ENCODE peak calls at places on chromosomes 2 and 18, in five cellular contexts. W is NT2/D1, V is HepG2, Q is H1, Z is GM12878. X is an unnamed sample.

GRCh38 chr18:79933765-79934164 is 17.7 kb downstream of the SLC66A2 start:
- DNase-seq in V (peak; percentile 81), W (no peak), Q (peak; percentile 19), Z (no peak), X (no peak)

GRCh38 chr2:157919181-157919580 is 43.1 kb upstream of the ACVR1 start:
- DNase-seq in Z (no peak), W (no peak), Q (no peak), V (no peak), X (no peak)

GRCh38 chr2:23280401-23280800 is 104.6 kb upstream of the KLHL29 start:
- DNase-seq in Q (no peak), W (no peak), V (no peak), Z (no peak), X (no peak)

GRCh38 chr2:72367530-72368225 is 220.0 kb upstream of the CYP26B1 start:
- DNase-seq in Z (no peak), W (no peak), Q (no peak), V (peak; percentile 76), X (peak; percentile 12)

GRCh38 chr18:75489493-75490190 is 62.1 kb upstream of the SMIM21 start:
- DNase-seq in Z (no peak), W (no peak), Q (no peak), V (peak; percentile 7), X (no peak)

GRCh38 chr2:16166327-16166981 is 226.1 kb downstream of the MYCN start:
- DNase-seq in Z (no peak), W (peak; percentile 92), V (no peak), Q (peak; percentile 62), X (no peak)

GRCh38 chr2:128557841-128558241 is 239.2 kb upstream of the HS6ST1 start:
- DNase-seq in V (no peak), Q (no peak), W (no peak), Z (no peak), X (no peak)

GRCh38 chr2:55901941-55902340 is 21.6 kb downstream of the EFEMP1 start:
- DNase-seq in Q (no peak), Z (no peak), W (no peak), V (no peak), X (no peak)

GRCh38 chr2:148817210-148817708 is 57.8 kb upstream of the KIF5C start:
- DNase-seq in Q (peak; percentile 44), V (no peak), W (no peak), Z (no peak), X (no peak)

GRCh38 chr2:39530423-39530866 is 93.4 kb upstream of the MAP4K3 start:
- DNase-seq in V (no peak), Z (no peak), W (no peak), Q (no peak), X (no peak)

GRCh38 chr18:36662000-36662399 is 166.8 kb downstream of the TPGS2 start:
- DNase-seq in W (peak; percentile 5), Z (no peak), Q (no peak), V (no peak), X (no peak)

GRCh38 chr18:58847383-58848071 is 17.1 kb upstream of the ZNF532 start:
- DNase-seq in V (no peak), W (peak; percentile 90), Q (peak; percentile 94), Z (no peak), X (no peak)

DNA sequence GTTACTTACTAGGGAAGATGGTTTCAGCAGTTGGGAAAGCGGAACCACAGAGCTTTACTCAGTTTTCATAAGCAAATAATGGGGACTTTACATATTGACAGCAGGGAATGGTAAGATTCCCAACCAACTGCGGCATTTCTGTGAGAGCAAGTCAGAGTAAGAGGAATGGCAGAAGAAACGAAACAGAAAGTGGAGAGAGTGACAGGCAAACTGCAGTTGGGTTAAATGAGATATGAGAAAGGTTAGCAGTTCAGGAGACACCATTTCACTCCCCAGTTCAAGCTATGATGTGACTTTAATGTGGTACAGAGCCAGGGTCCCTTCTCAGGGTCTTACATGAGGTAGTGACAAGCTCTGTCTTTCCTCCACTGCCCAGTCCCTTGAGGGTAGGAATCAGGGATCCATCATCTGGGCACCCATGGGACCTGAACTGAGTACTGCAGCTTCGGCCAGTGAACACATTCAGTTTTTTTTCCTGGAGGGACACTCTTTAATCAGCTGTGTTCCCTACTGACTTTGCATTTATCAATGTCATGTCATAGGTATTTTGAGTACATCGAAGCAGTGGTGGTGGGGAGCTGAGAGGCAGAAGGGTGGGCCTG is 33.0 kb upstream of the GREB1 start:
- DNase-seq in Z (peak; percentile 45), W (no peak), V (no peak), Q (no peak), X (no peak)
- TF ChIP-seq SUZ12 in Z (no peak), W (no peak), V (no peak), Q (no peak), X (no peak)

GRCh38 chr2:28442328-28442727 is 49.7 kb downstream of the FOSL2 start:
- DNase-seq in V (no peak), W (no peak), Q (no peak), Z (no peak), X (no peak)
- TF ChIP-seq SUZ12 in V (no peak), W (no peak), Q (no peak), Z (no peak), X (no peak)

DNA sequence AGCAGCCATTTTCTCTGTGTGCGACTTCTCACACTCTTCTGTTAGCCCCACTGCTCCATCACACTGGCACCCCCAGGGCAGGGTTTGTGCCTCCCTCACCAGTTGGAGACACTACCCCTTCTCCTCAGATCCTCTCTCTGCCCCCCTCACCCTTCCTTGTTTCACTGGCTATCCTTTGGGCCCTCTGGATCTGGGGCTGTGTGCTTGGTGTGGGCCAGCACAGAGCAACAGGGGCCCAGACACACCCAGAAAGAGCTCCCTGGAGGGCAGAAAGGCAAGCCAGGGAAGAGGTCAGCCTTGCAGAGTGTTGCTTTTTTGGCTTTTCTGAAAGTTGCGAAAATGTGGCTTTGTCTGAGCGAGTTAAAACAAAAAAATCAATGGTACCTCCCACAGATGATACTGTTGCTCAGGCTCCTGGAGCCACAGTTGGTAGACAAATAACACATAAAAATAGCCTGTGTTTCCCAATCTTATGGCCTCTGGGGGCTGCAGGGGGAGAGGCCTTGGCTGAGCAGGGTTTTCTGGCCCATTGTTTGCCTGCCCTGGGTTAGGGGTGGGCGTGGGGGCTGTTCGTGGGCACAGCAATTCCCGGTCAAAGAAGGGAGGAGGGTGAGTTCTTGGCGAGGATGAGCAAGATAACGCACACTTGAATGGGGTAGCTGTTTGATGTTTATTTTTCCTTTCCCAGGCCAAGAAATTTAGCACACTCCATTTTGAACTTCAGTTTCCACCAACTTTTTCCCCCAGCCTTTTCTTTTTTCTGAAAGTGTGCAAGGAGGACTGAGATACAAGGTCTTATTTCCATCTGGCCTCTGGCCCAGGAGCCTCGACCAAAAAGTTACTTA is 167.0 kb upstream of the HAAO start:
- DNase-seq in Z (no peak), W (no peak), V (peak; percentile 84), Q (no peak), X (no peak)
- TF ChIP-seq SUZ12 in Z (no peak), W (no peak), V (no peak), Q (no peak), X (no peak)

DNA sequence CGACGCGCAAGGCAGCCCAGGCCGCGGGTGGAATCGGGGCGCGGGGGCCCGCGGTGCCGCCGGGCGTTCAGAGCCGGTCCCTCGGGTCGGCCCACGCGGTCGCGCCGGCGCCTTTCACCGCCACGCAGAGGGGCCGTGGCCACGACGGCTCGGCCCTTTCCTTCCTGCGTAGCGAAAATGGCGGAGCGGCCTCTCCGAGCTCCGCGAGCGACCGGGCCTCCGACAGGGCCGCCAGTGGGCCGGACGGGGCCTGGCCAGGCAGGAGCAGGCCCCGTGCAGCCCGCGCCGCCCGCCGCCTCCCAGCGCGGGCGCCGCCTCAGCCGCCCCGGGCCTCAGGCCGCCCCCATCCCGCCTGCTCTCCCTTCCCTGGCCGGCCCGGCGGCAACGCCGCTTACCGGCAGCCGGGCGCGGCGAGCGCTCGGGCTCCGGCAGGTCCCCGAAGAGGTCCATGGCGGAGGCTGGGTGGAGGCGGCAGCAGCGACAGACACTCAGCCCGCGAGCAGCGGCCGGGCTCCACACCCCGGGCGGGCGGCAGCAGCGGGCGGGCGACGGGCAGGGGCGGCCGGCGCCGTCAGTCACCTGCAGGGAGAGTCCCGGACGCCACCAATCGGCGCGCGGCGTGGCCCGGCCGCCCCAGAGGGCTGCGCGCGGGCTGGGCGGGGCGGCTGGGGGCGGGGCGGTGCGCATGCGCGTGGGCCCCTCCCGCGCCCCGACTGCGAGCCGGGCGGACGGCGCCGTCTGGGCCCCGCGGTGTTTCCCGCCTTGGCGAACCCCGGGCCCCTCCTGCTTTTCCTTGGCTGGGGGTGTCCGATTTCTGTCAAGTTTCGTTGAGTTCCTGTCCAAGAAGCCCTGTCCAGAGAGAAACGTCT is at the start of gene ILKAP:
- DNase-seq in Z (no peak), Q (peak; percentile 88), W (peak; percentile 62), V (peak; percentile 75), X (peak; percentile 99)
- TF ChIP-seq SUZ12 in Z (no peak), Q (no peak), W (no peak), V (no peak), X (no peak)

DNA sequence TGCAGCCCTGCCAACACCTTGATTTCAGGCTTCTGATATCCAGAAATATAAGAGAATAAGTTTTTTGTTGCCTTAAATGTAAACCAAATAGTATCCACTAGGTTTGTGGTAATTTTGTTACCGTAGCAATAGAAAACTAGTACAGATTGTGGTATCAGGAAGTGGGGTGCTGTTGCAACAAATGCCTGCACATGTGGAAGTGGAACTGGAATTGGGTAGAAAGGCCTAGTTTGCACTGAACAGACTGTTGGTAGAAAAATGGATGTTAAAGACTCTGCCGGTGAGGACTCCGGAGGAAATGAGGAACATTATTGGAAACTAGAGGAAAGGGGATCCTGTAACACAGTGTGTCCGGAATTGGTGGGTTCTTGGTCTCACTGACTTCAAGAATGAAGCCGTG is 145.7 kb upstream of the MGAT5 start:
- DNase-seq in Z (no peak), V (no peak), W (no peak), Q (no peak), X (no peak)
- TF ChIP-seq SUZ12 in Z (no peak), V (no peak), W (no peak), Q (no peak), X (no peak)